ENCODE peak calls at places on chromosomes 6 and 20, in five cellular contexts. One of them, this sample, is unnamed.

GRCh38 chr6:165487347-165487746 is 175.7 kb downstream of the PDE10A start:
- ATAC-seq in upper lobe of left lung: no peak
- ATAC-seq in HepG2: no peak
- ATAC-seq in GM12878: no peak
- ATAC-seq in A549: no peak
- ATAC-seq in this sample: no peak

GRCh38 chr6:47934023-47934422 is 152.2 kb downstream of the OPN5 start:
- ATAC-seq in upper lobe of left lung: no peak
- ATAC-seq in HepG2: no peak
- ATAC-seq in GM12878: no peak
- ATAC-seq in A549: no peak
- ATAC-seq in this sample: no peak

GRCh38 chr6:132736239-132736638 is 21.5 kb downstream of the VNN2 start:
- ATAC-seq in upper lobe of left lung: no peak
- ATAC-seq in HepG2: no peak
- ATAC-seq in GM12878: no peak
- ATAC-seq in A549: no peak
- ATAC-seq in this sample: no peak

GRCh38 chr20:38714308-38714707 is 10.0 kb upstream of the SLC32A1 start:
- ATAC-seq in upper lobe of left lung: no peak
- ATAC-seq in HepG2: no peak
- ATAC-seq in GM12878: no peak
- ATAC-seq in A549: no peak
- ATAC-seq in this sample: no peak

GRCh38 chr6:133551847-133552331 is 310.7 kb downstream of the EYA4 start:
- ATAC-seq in upper lobe of left lung: peak; percentile 86
- ATAC-seq in HepG2: no peak
- ATAC-seq in GM12878: no peak
- ATAC-seq in A549: peak; percentile 86
- ATAC-seq in this sample: peak; percentile 71

GRCh38 chr6:155106456-155107107 is 111.5 kb downstream of the TIAM2 start:
- ATAC-seq in upper lobe of left lung: no peak
- ATAC-seq in HepG2: no peak
- ATAC-seq in GM12878: no peak
- ATAC-seq in A549: no peak
- ATAC-seq in this sample: no peak

GRCh38 chr6:79536615-79536968 is 638 bp downstream of the LCA5 start:
- ATAC-seq in upper lobe of left lung: peak; percentile 12
- ATAC-seq in HepG2: peak; percentile 24
- ATAC-seq in GM12878: peak; percentile 6
- ATAC-seq in A549: peak; percentile 48
- ATAC-seq in this sample: no peak

GRCh38 chr6:83429857-83430605 is 820 bp downstream of the ME1 start:
- ATAC-seq in upper lobe of left lung: peak; percentile 73
- ATAC-seq in HepG2: no peak
- ATAC-seq in GM12878: peak; percentile 50
- ATAC-seq in A549: peak; percentile 60
- ATAC-seq in this sample: no peak

GRCh38 chr6:2765896-2766766 is 938 bp downstream of the WRNIP1 start:
- ATAC-seq in upper lobe of left lung: peak; percentile 0
- ATAC-seq in HepG2: peak; percentile 51
- ATAC-seq in GM12878: peak; percentile 14
- ATAC-seq in A549: peak; percentile 48
- ATAC-seq in this sample: peak; percentile 20

GRCh38 chr6:95725344-95725743 is 148.0 kb downstream of the MANEA start:
- ATAC-seq in upper lobe of left lung: no peak
- ATAC-seq in HepG2: no peak
- ATAC-seq in GM12878: no peak
- ATAC-seq in A549: no peak
- ATAC-seq in this sample: no peak

GRCh38 chr20:61517419-61517818 is 265.4 kb downstream of the CDH4 start:
- ATAC-seq in upper lobe of left lung: no peak
- ATAC-seq in HepG2: no peak
- ATAC-seq in GM12878: no peak
- ATAC-seq in A549: no peak
- ATAC-seq in this sample: no peak

GRCh38 chr6:118284736-118285360 is 263.2 kb upstream of the PLN start:
- ATAC-seq in upper lobe of left lung: no peak
- ATAC-seq in HepG2: no peak
- ATAC-seq in GM12878: no peak
- ATAC-seq in A549: no peak
- ATAC-seq in this sample: no peak

GRCh38 chr6:21327326-21328140 is 266.0 kb upstream of the SOX4 start:
- ATAC-seq in upper lobe of left lung: no peak
- ATAC-seq in HepG2: no peak
- ATAC-seq in GM12878: no peak
- ATAC-seq in A549: no peak
- ATAC-seq in this sample: no peak

GRCh38 chr6:124007915-124008688 is 204.4 kb downstream of the NKAIN2 start:
- ATAC-seq in upper lobe of left lung: no peak
- ATAC-seq in HepG2: peak; percentile 100
- ATAC-seq in GM12878: no peak
- ATAC-seq in A549: no peak
- ATAC-seq in this sample: no peak

GRCh38 chr20:46111028-46111835 is 6.9 kb upstream of the CD40 start:
- ATAC-seq in upper lobe of left lung: peak; percentile 34
- ATAC-seq in HepG2: no peak
- ATAC-seq in GM12878: peak; percentile 77
- ATAC-seq in A549: no peak
- ATAC-seq in this sample: peak; percentile 66

GRCh38 chr6:21996425-21997207 is 300.2 kb downstream of the PRL start:
- ATAC-seq in upper lobe of left lung: no peak
- ATAC-seq in HepG2: no peak
- ATAC-seq in GM12878: no peak
- ATAC-seq in A549: no peak
- ATAC-seq in this sample: no peak

GRCh38 chr6:105034470-105034869 is 77.6 kb downstream of the LIN28B start:
- ATAC-seq in upper lobe of left lung: no peak
- ATAC-seq in HepG2: no peak
- ATAC-seq in GM12878: peak; percentile 29
- ATAC-seq in A549: no peak
- ATAC-seq in this sample: no peak

GRCh38 chr6:6665505-6665904 is 77.0 kb downstream of the LY86 start:
- ATAC-seq in upper lobe of left lung: no peak
- ATAC-seq in HepG2: no peak
- ATAC-seq in GM12878: no peak
- ATAC-seq in A549: no peak
- ATAC-seq in this sample: no peak

GRCh38 chr6:151027936-151028838 is 162.7 kb downstream of the MTHFD1L start:
- ATAC-seq in upper lobe of left lung: no peak
- ATAC-seq in HepG2: peak; percentile 69
- ATAC-seq in GM12878: no peak
- ATAC-seq in A549: no peak
- ATAC-seq in this sample: no peak

GRCh38 chr6:129943637-129944271 is 74.6 kb upstream of the L3MBTL3 start:
- ATAC-seq in upper lobe of left lung: no peak
- ATAC-seq in HepG2: peak; percentile 75
- ATAC-seq in GM12878: no peak
- ATAC-seq in A549: no peak
- ATAC-seq in this sample: no peak

GRCh38 chr6:116556814-116557403 is 3.4 kb downstream of the CALHM4 start:
- ATAC-seq in upper lobe of left lung: no peak
- ATAC-seq in HepG2: no peak
- ATAC-seq in GM12878: no peak
- ATAC-seq in A549: no peak
- ATAC-seq in this sample: no peak

GRCh38 chr20:62678553-62678952 is 30.1 kb upstream of the NTSR1 start:
- ATAC-seq in upper lobe of left lung: no peak
- ATAC-seq in HepG2: no peak
- ATAC-seq in GM12878: no peak
- ATAC-seq in A549: no peak
- ATAC-seq in this sample: no peak

GRCh38 chr6:158926429-158926828 is 73.6 kb downstream of the RSPH3 start:
- ATAC-seq in upper lobe of left lung: no peak
- ATAC-seq in HepG2: no peak
- ATAC-seq in GM12878: no peak
- ATAC-seq in A549: peak; percentile 62
- ATAC-seq in this sample: no peak

GRCh38 chr6:11363881-11364576 is 131.6 kb upstream of the NEDD9 start:
- ATAC-seq in upper lobe of left lung: no peak
- ATAC-seq in HepG2: no peak
- ATAC-seq in GM12878: peak; percentile 22
- ATAC-seq in A549: no peak
- ATAC-seq in this sample: no peak

GRCh38 chr6:246349-246748 is 45.9 kb upstream of the DUSP22 start:
- ATAC-seq in upper lobe of left lung: no peak
- ATAC-seq in HepG2: no peak
- ATAC-seq in GM12878: no peak
- ATAC-seq in A549: no peak
- ATAC-seq in this sample: no peak

GRCh38 chr6:11350294-11350693 is 117.8 kb upstream of the NEDD9 start:
- ATAC-seq in upper lobe of left lung: peak; percentile 70
- ATAC-seq in HepG2: no peak
- ATAC-seq in GM12878: no peak
- ATAC-seq in A549: no peak
- ATAC-seq in this sample: peak; percentile 50

GRCh38 chr6:34792605-34793500 is 970 bp downstream of the BLTP3A start:
- ATAC-seq in upper lobe of left lung: peak; percentile 68
- ATAC-seq in HepG2: peak; percentile 60
- ATAC-seq in GM12878: peak; percentile 30
- ATAC-seq in A549: peak; percentile 22
- ATAC-seq in this sample: peak; percentile 56

GRCh38 chr20:48668451-48668946 is 159.3 kb downstream of the PREX1 start:
- ATAC-seq in upper lobe of left lung: peak; percentile 47
- ATAC-seq in HepG2: peak; percentile 66
- ATAC-seq in GM12878: no peak
- ATAC-seq in A549: no peak
- ATAC-seq in this sample: peak; percentile 27

GRCh38 chr6:142349215-142349823 is 47.5 kb downstream of the ADGRG6 start:
- ATAC-seq in upper lobe of left lung: no peak
- ATAC-seq in HepG2: peak; percentile 94
- ATAC-seq in GM12878: no peak
- ATAC-seq in A549: no peak
- ATAC-seq in this sample: no peak

GRCh38 chr6:48560408-48560807 is 449.4 kb upstream of the PTCHD4 start:
- ATAC-seq in upper lobe of left lung: no peak
- ATAC-seq in HepG2: no peak
- ATAC-seq in GM12878: no peak
- ATAC-seq in A549: no peak
- ATAC-seq in this sample: no peak

GRCh38 chr6:63504777-63505384 is 67.4 kb upstream of the LOC128125822 start:
- ATAC-seq in upper lobe of left lung: no peak
- ATAC-seq in HepG2: no peak
- ATAC-seq in GM12878: peak; percentile 93
- ATAC-seq in A549: no peak
- ATAC-seq in this sample: no peak

GRCh38 chr6:85250586-85251216 is 199.2 kb upstream of the NT5E start:
- ATAC-seq in upper lobe of left lung: no peak
- ATAC-seq in HepG2: no peak
- ATAC-seq in GM12878: no peak
- ATAC-seq in A549: no peak
- ATAC-seq in this sample: peak; percentile 68

GRCh38 chr20:31967830-31968249 is at the start of gene XKR7:
- ATAC-seq in upper lobe of left lung: no peak
- ATAC-seq in HepG2: no peak
- ATAC-seq in GM12878: no peak
- ATAC-seq in A549: no peak
- ATAC-seq in this sample: no peak

GRCh38 chr6:146290589-146290901 is 253.1 kb upstream of the RAB32 start:
- ATAC-seq in upper lobe of left lung: no peak
- ATAC-seq in HepG2: no peak
- ATAC-seq in GM12878: no peak
- ATAC-seq in A549: no peak
- ATAC-seq in this sample: no peak

GRCh38 chr6:146286976-146287375 is 256.7 kb upstream of the RAB32 start:
- ATAC-seq in upper lobe of left lung: no peak
- ATAC-seq in HepG2: no peak
- ATAC-seq in GM12878: no peak
- ATAC-seq in A549: no peak
- ATAC-seq in this sample: no peak

GRCh38 chr6:146292506-146292905 is 251.1 kb upstream of the RAB32 start:
- ATAC-seq in upper lobe of left lung: no peak
- ATAC-seq in HepG2: no peak
- ATAC-seq in GM12878: no peak
- ATAC-seq in A549: no peak
- ATAC-seq in this sample: no peak

GRCh38 chr6:146287691-146288369 is 255.8 kb upstream of the RAB32 start:
- ATAC-seq in upper lobe of left lung: no peak
- ATAC-seq in HepG2: no peak
- ATAC-seq in GM12878: no peak
- ATAC-seq in A549: no peak
- ATAC-seq in this sample: no peak

GRCh38 chr6:146289816-146290588 is 253.6 kb upstream of the RAB32 start:
- ATAC-seq in upper lobe of left lung: no peak
- ATAC-seq in HepG2: no peak
- ATAC-seq in GM12878: peak; percentile 45
- ATAC-seq in A549: no peak
- ATAC-seq in this sample: peak; percentile 39
- TF ChIP-seq EP300 in upper lobe of left lung: no peak
- TF ChIP-seq EP300 in HepG2: no peak
- TF ChIP-seq EP300 in GM12878: no peak
- TF ChIP-seq EP300 in A549: no peak
- TF ChIP-seq EP300 in this sample: no peak

GRCh38 chr6:41698350-41698781 is 37.0 kb downstream of the TFEB start:
- ATAC-seq in upper lobe of left lung: no peak
- ATAC-seq in HepG2: no peak
- ATAC-seq in GM12878: no peak
- ATAC-seq in A549: no peak
- ATAC-seq in this sample: no peak
- H3K4me3 ChIP-seq in upper lobe of left lung: no peak overlapping the region
- H3K4me3 ChIP-seq in HepG2: no peak overlapping the region
- H3K4me3 ChIP-seq in GM12878: no peak overlapping the region
- H3K4me3 ChIP-seq in A549: no peak overlapping the region
- H3K4me3 ChIP-seq in this sample: no peak overlapping the region

GRCh38 chr20:47606414-47607207 is 104.9 kb downstream of the NCOA3 start:
- ATAC-seq in upper lobe of left lung: no peak
- ATAC-seq in HepG2: no peak
- ATAC-seq in GM12878: no peak
- ATAC-seq in A549: no peak
- ATAC-seq in this sample: no peak
- TF ChIP-seq EP300 in upper lobe of left lung: no peak
- TF ChIP-seq EP300 in HepG2: no peak
- TF ChIP-seq EP300 in GM12878: no peak
- TF ChIP-seq EP300 in A549: no peak
- TF ChIP-seq EP300 in this sample: no peak

GRCh38 chr6:53728570-53729194 is 63.1 kb upstream of the KLHL31 start:
- ATAC-seq in upper lobe of left lung: peak; percentile 67
- ATAC-seq in HepG2: peak; percentile 74
- ATAC-seq in GM12878: peak; percentile 71
- ATAC-seq in A549: peak; percentile 65
- ATAC-seq in this sample: peak; percentile 39
- H3K4me3 ChIP-seq in upper lobe of left lung: peak overlapping the region; percentile 22
- H3K4me3 ChIP-seq in HepG2: peak overlapping the region; percentile 32
- H3K4me3 ChIP-seq in GM12878: no peak overlapping the region
- H3K4me3 ChIP-seq in A549: no peak overlapping the region
- H3K4me3 ChIP-seq in this sample: no peak overlapping the region

GRCh38 chr20:21125849-21126840 is at the start of gene KIZ:
- ATAC-seq in upper lobe of left lung: peak; percentile 100
- ATAC-seq in HepG2: peak; percentile 97
- ATAC-seq in GM12878: peak; percentile 99
- ATAC-seq in A549: peak; percentile 94
- ATAC-seq in this sample: peak; percentile 99
- TF ChIP-seq EP300 in upper lobe of left lung: peak; percentile 49
- TF ChIP-seq EP300 in HepG2: peak; percentile 35
- TF ChIP-seq EP300 in GM12878: no peak
- TF ChIP-seq EP300 in A549: no peak
- TF ChIP-seq EP300 in this sample: no peak

GRCh38 chr20:18436847-18437246 is 30.0 kb downstream of the DZANK1 start:
- ATAC-seq in upper lobe of left lung: no peak
- ATAC-seq in HepG2: no peak
- ATAC-seq in GM12878: no peak
- ATAC-seq in A549: no peak
- ATAC-seq in this sample: no peak
- H3K4me3 ChIP-seq in upper lobe of left lung: no peak overlapping the region
- H3K4me3 ChIP-seq in HepG2: no peak overlapping the region
- H3K4me3 ChIP-seq in GM12878: no peak overlapping the region
- H3K4me3 ChIP-seq in A549: no peak overlapping the region
- H3K4me3 ChIP-seq in this sample: no peak overlapping the region

This sample was measured in gastroesophageal sphincter.